ENCODE peak calls at places on chromosome 11, in eight cellular contexts. I is IMR-90; S is cardiac muscle cell; O is aorta; G is stomach; M is neuronal stem cell; Q is CD8-positive, alpha-beta T cell; L is colonic mucosa. E is an unnamed sample.

GRCh38 chr11:27563201-27563600 is 56.6 kb upstream of the LIN7C start:
- DNase-seq in L (no peak), O (no peak), Q (no peak), I (peak; percentile 78), S (no peak), G (no peak), M (no peak), E (no peak)

GRCh38 chr11:35944503-35945136 is 758 bp downstream of the LDLRAD3 start:
- DNase-seq in L (no peak), S (peak; percentile 15), G (no peak), I (no peak), Q (no peak), M (no peak), O (no peak), E (no peak)

GRCh38 chr11:62911137-62912130 is 9.7 kb downstream of the CHRM1 start:
- DNase-seq in G (no peak), S (no peak), L (no peak), I (no peak), M (no peak), O (no peak), Q (no peak), E (no peak)

GRCh38 chr11:102234779-102235439 is 82.4 kb upstream of the BIRC3 start:
- DNase-seq in L (no peak), O (no peak), I (no peak), M (no peak), Q (no peak), S (no peak), G (no peak), E (no peak)

GRCh38 chr11:119262668-119263351 is 54.1 kb downstream of the MCAM start:
- DNase-seq in M (no peak), Q (no peak), I (peak; percentile 57), O (no peak), G (no peak), S (no peak), L (no peak), E (no peak)

GRCh38 chr11:62439785-62440602 is 21.2 kb downstream of the SCGB1A1 start:
- DNase-seq in Q (no peak), M (no peak), G (no peak), I (peak; percentile 77), S (no peak), L (no peak), O (peak; percentile 81), E (no peak)

GRCh38 chr11:129331217-129331616 is 44.4 kb upstream of the BARX2 start:
- DNase-seq in M (no peak), I (peak; percentile 4), G (peak; percentile 40), L (peak; percentile 73), S (no peak), O (no peak), Q (no peak), E (no peak)

GRCh38 chr11:11230802-11231562 is 122.1 kb downstream of the CSNK2A3 start:
- DNase-seq in Q (no peak), M (no peak), G (no peak), O (no peak), L (no peak), I (no peak), S (peak; percentile 50), E (no peak)

GRCh38 chr11:15937601-15938361 is 418.6 kb downstream of the SOX6 start:
- DNase-seq in M (no peak), G (no peak), S (no peak), Q (no peak), O (no peak), I (peak; percentile 32), L (no peak), E (no peak)

GRCh38 chr11:64110465-64111375 is 55.2 kb downstream of the MACROD1 start:
- DNase-seq in O (no peak), G (no peak), Q (no peak), S (no peak), L (no peak), I (no peak), M (no peak), E (no peak)

DNA sequence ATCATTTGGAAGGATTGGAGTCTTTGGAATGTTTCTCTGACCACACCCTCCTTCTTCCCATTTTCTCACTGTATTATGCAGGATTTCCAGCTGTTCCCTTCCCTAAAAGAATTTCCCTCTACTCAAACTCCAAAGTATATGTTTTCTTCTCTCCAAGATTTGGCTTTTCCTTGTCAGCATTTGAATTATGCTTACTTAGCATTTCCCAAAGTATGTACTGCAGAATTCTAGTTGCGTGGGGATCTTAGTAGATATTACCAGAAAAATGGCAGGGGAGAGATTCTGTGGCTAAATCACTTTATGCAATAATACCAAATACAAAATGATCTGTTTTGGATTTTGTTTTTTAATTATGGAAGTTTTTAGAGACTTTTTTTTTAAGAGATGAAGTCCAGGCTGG is 142.3 kb downstream of the OR4C45 start:
- DNase-seq in M (no peak), I (no peak), L (no peak), O (no peak), S (no peak), G (no peak), Q (no peak), E (no peak)
- H3K9me3 ChIP-seq in M (peaks cover 10% of the 10 kb centered on the region), I (peaks cover 3% of the 10 kb centered on the region), L (no peaks in the 10 kb centered on the region), O (no peaks in the 10 kb centered on the region), S (no peaks in the 10 kb centered on the region), G (no peaks in the 10 kb centered on the region), Q (no peaks in the 10 kb centered on the region), E (no peaks in the 10 kb centered on the region)

DNA sequence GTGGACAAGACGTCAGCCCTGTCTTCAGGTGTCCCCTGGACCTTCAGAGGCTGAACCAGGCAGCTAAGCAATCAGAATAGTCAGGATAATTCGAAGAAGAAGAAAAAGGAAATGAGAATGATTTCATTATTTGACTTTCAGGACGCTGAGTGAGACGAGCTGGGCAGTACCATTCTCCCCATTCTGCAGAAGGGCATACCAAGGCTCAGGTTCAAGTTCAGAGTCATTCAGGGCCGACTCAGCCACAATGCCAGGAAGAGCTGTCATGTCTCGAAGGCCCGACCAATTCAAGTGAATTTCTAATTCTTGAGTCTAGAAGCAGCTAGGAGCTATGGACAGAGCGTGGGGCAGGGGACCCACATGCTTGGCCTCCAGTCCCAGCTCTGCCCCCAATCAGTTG is 33.8 kb upstream of the CD82 start:
- DNase-seq in G (no peak), L (no peak), S (no peak), M (no peak), I (no peak), O (no peak), Q (no peak), E (no peak)
- H3K27ac ChIP-seq in G (no peak overlapping the region), L (no peak overlapping the region), S (no peak overlapping the region), M (no peak overlapping the region), I (no peak overlapping the region), O (no peak overlapping the region), Q (no peak overlapping the region), E (no peak overlapping the region)

GRCh38 chr11:10058356-10058755 is 235.7 kb downstream of the SBF2 start:
- DNase-seq in M (no peak), Q (no peak), L (no peak), I (peak; percentile 64), S (no peak), O (no peak), G (no peak), E (no peak)
- H3K9me3 ChIP-seq in M (no peaks in the 10 kb centered on the region), Q (peaks cover 8% of the 10 kb centered on the region), L (no peaks in the 10 kb centered on the region), I (peaks cover 5% of the 10 kb centered on the region), S (no peaks in the 10 kb centered on the region), O (no peaks in the 10 kb centered on the region), G (no peaks in the 10 kb centered on the region), E (peaks cover 13% of the 10 kb centered on the region)

GRCh38 chr11:77176996-77177395 is 49.0 kb downstream of the MYO7A start:
- DNase-seq in O (no peak), G (no peak), I (no peak), M (no peak), S (no peak), Q (no peak), L (no peak), E (no peak)
- H3K27ac ChIP-seq in O (no peak overlapping the region), G (no peak overlapping the region), I (no peak overlapping the region), M (no peak overlapping the region), S (no peak overlapping the region), Q (no peak overlapping the region), L (no peak overlapping the region), E (no peak overlapping the region)

GRCh38 chr11:41788177-41788576 is 328.7 kb upstream of the LRRC4C start:
- DNase-seq in G (no peak), S (no peak), L (no peak), I (no peak), Q (no peak), M (no peak), O (no peak), E (no peak)
- H3K9me3 ChIP-seq in G (no peaks in the 10 kb centered on the region), S (no peaks in the 10 kb centered on the region), L (no peaks in the 10 kb centered on the region), I (peaks cover 11% of the 10 kb centered on the region), Q (no peaks in the 10 kb centered on the region), M (no peaks in the 10 kb centered on the region), O (no peaks in the 10 kb centered on the region), E (peaks cover 9% of the 10 kb centered on the region)

GRCh38 chr11:19460718-19461405 is 220.1 kb upstream of the E2F8 start:
- DNase-seq in L (peak; percentile 34), G (no peak), S (no peak), Q (no peak), M (no peak), O (no peak), I (peak; percentile 15), E (no peak)
- H3K27ac ChIP-seq in L (no peak overlapping the region), G (no peak overlapping the region), S (no peak overlapping the region), Q (no peak overlapping the region), M (no peak overlapping the region), O (no peak overlapping the region), I (no peak overlapping the region), E (no peak overlapping the region)

DNA sequence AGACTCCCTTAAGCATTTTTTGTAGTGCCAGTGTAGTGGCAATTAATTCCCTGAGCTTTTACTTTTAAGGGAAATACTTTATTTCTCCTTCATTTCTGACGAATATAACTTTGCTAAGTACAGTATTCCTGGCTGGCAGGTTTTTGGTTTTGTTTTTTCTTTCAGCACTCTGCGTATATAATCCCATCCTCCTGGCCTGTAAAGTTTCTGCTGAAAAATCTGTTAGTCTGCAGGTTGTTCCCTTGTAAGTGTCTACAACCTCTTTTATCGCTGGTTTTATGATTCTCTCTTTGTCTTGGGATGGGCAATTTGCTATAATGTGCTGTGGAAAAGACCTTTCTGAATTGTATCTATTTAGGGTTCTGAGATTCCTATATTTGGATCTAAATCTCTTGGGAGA is 56.0 kb downstream of the KCNQ1OT1 start:
- DNase-seq in S (no peak), Q (no peak), L (no peak), O (no peak), G (no peak), I (no peak), M (no peak), E (no peak)
- H3K9me3 ChIP-seq in S (no peaks in the 10 kb centered on the region), Q (peaks cover 5% of the 10 kb centered on the region), L (no peaks in the 10 kb centered on the region), O (peaks cover 11% of the 10 kb centered on the region), G (peaks cover 21% of the 10 kb centered on the region), I (peaks cover 51% of the 10 kb centered on the region), M (peaks cover 16% of the 10 kb centered on the region), E (peaks cover 59% of the 10 kb centered on the region)

GRCh38 chr11:60498853-60499252 is 6.3 kb downstream of the MS4A12 start:
- DNase-seq in I (no peak), G (no peak), S (no peak), L (peak; percentile 56), O (no peak), M (no peak), Q (no peak), E (no peak)
- H3K27ac ChIP-seq in I (no peak overlapping the region), G (no peak overlapping the region), S (no peak overlapping the region), L (peak overlapping the region; percentile 79), O (no peak overlapping the region), M (no peak overlapping the region), Q (no peak overlapping the region), E (no peak overlapping the region)

GRCh38 chr11:55793321-55793720 is 2.0 kb upstream of the OR5D14 start:
- DNase-seq in I (no peak), O (no peak), M (no peak), Q (no peak), L (no peak), S (no peak), G (no peak), E (no peak)

GRCh38 chr11:55795256-55795655 is at the start of gene OR5D14:
- DNase-seq in O (no peak), M (no peak), I (no peak), G (no peak), L (no peak), S (no peak), Q (no peak), E (no peak)

GRCh38 chr11:55791606-55792005 is 3.8 kb upstream of the OR5D14 start:
- DNase-seq in G (no peak), O (no peak), L (no peak), Q (no peak), S (no peak), I (no peak), M (no peak), E (no peak)
- H3K9me3 ChIP-seq in G (no peaks in the 10 kb centered on the region), O (no peaks in the 10 kb centered on the region), L (no peaks in the 10 kb centered on the region), Q (no peaks in the 10 kb centered on the region), S (peaks cover 7% of the 10 kb centered on the region), I (peaks cover 7% of the 10 kb centered on the region), M (peaks cover 22% of the 10 kb centered on the region), E (peaks cover 7% of the 10 kb centered on the region)

E was measured in CD4-positive, alpha-beta T cell.